ENCODE peak calls at places on chromosome 22, in six cellular contexts. S is A549, R is GM23248, P is RCC 7860, N is stomach, M is anterior cingulate cortex. I is an unnamed sample.
A peak's percentile ranks its signal among the peaks of the same experiment; 100 is the strongest.

GRCh38 chr22:19057999-19058491 is 64.2 kb downstream of the DGCR2 start:
- DNase-seq in S (no peak), R (no peak), P (no peak), N (peak; percentile 17), M (no peak), I (no peak)

GRCh38 chr22:32765117-32765618 is 36.3 kb upstream of the TIMP3 start:
- DNase-seq in S (no peak), R (no peak), P (no peak), N (no peak), M (no peak), I (no peak)

GRCh38 chr22:44330188-44330726 is 17.5 kb upstream of the SHISAL1 start:
- DNase-seq in S (no peak), R (no peak), P (no peak), N (no peak), M (no peak), I (no peak)

GRCh38 chr22:23036684-23037428 is 33.5 kb upstream of the GNAZ start:
- DNase-seq in S (no peak), R (peak; percentile 87), P (no peak), N (no peak), M (no peak), I (no peak)

GRCh38 chr22:42932857-42933782 is 76.0 kb upstream of the ARFGAP3 start:
- DNase-seq in S (no peak), R (peak; percentile 58), P (no peak), N (no peak), M (no peak), I (no peak)

GRCh38 chr22:43882122-43882767 is 9.6 kb downstream of the PNPLA5 start:
- DNase-seq in S (no peak), R (no peak), P (no peak), N (no peak), M (no peak), I (no peak)

GRCh38 chr22:35480627-35481565 is 59.7 kb upstream of the RASD2 start:
- DNase-seq in S (no peak), R (peak; percentile 24), P (no peak), N (peak; percentile 59), M (no peak), I (no peak)

GRCh38 chr22:44850946-44851345 is 98.6 kb downstream of the ARHGAP8 start:
- DNase-seq in S (no peak), R (no peak), P (no peak), N (no peak), M (no peak), I (no peak)

GRCh38 chr22:37599161-37599560 is 9.5 kb upstream of the GGA1 start:
- DNase-seq in S (no peak), R (no peak), P (no peak), N (no peak), M (no peak), I (peak; percentile 20)

GRCh38 chr22:49229483-49230193 is 598.0 kb downstream of the BRD1 start:
- DNase-seq in S (no peak), R (no peak), P (no peak), N (no peak), M (no peak), I (no peak)

GRCh38 chr22:50399751-50400331 is 56.7 kb downstream of the PPP6R2 start:
- DNase-seq in S (peak; percentile 35), R (peak; percentile 52), P (no peak), N (peak; percentile 42), M (no peak), I (peak; percentile 21)

GRCh38 chr22:45671051-45671782 is 417 bp upstream of the ATXN10 start:
- DNase-seq in S (no peak), R (peak; percentile 51), P (no peak), N (no peak), M (no peak), I (no peak)

GRCh38 chr22:49587987-49588386 is 239.7 kb downstream of the BRD1 start:
- DNase-seq in S (no peak), R (no peak), P (no peak), N (no peak), M (no peak), I (no peak)

GRCh38 chr22:39205344-39206021 is 39.3 kb downstream of the PDGFB start:
- DNase-seq in S (peak; percentile 76), R (peak; percentile 81), P (peak; percentile 82), N (no peak), M (no peak), I (no peak)

GRCh38 chr22:36971305-36971704 is 47.9 kb downstream of the TST start:
- DNase-seq in S (no peak), R (no peak), P (no peak), N (no peak), M (no peak), I (no peak)